ENCODE peak calls at places on chromosomes 2 and 18, in seven cellular contexts. J is Panc1; I is activated effector memory CD4-positive, alpha-beta T cell treated with anti-CD3 and anti-CD28 coated beads, Interleukin-2, amount 50 U/mL, for 16 hours; Q is stimulated activated CD8-positive, alpha-beta memory T cell treated with anti-CD3 and anti-CD28 coated beads, Interleukin-15, amount 100 ng/mL, for 24 hours; P is Daoy; U is NCI-H748 treated with DMSO at 0.1 percent for 48 hours; A is psoas muscle. G is an unnamed sample.

GRCh38 chr18:27599202-27599829 is 414.2 kb upstream of the CHST9 start:
- DNase-seq in U (peak), P (peak), I (no peak), Q (no peak), A (peak), J (no peak), G (peak)

GRCh38 chr18:6546229-6546628 is 131.5 kb upstream of the L3MBTL4 start:
- DNase-seq in A (no peak), J (no peak), I (no peak), Q (no peak), P (no peak), U (no peak), G (no peak)

GRCh38 chr2:220959391-220959802 is 612.7 kb downstream of the EPHA4 start:
- DNase-seq in A (no peak), J (no peak), U (no peak), Q (no peak), P (no peak), I (no peak), G (peak)

GRCh38 chr2:32060266-32060665 is 3.1 kb upstream of the SPAST start:
- DNase-seq in Q (no peak), I (no peak), P (no peak), A (no peak), U (no peak), J (no peak), G (no peak)

GRCh38 chr2:72154386-72154785 is 6.7 kb upstream of the CYP26B1 start:
- DNase-seq in I (peak), A (peak), Q (no peak), U (no peak), P (no peak), J (no peak), G (no peak)

GRCh38 chr18:34086370-34086769 is 138.3 kb downstream of the NOL4 start:
- DNase-seq in U (no peak), J (no peak), P (no peak), I (no peak), A (no peak), Q (no peak), G (no peak)

GRCh38 chr18:46429649-46430224 is 227.3 kb downstream of the LOXHD1 start:
- DNase-seq in P (no peak), U (no peak), A (peak), Q (no peak), I (no peak), J (no peak), G (no peak)

GRCh38 chr2:12265646-12266045 is 451.1 kb upstream of the TRIB2 start:
- DNase-seq in J (no peak), P (no peak), I (no peak), U (no peak), A (no peak), Q (no peak), G (no peak)

GRCh38 chr2:120809151-120809550 is 73.5 kb downstream of the GLI2 start:
- DNase-seq in P (no peak), U (no peak), Q (no peak), A (no peak), I (no peak), J (no peak), G (no peak)

GRCh38 chr2:98465456-98466201 is 21.0 kb downstream of the INPP4A start:
- DNase-seq in J (no peak), Q (no peak), P (peak), A (peak), U (peak), I (peak), G (peak)

GRCh38 chr2:199902486-199903110 is 8.5 kb upstream of the C2orf69 start:
- DNase-seq in I (no peak), U (no peak), A (no peak), P (no peak), Q (no peak), J (no peak), G (no peak)

GRCh38 chr2:111633643-111634042 is 250.3 kb downstream of the ANAPC1 start:
- DNase-seq in A (no peak), I (no peak), P (no peak), J (no peak), U (no peak), Q (no peak), G (no peak)

GRCh38 chr2:169877406-169877805 is 50.2 kb downstream of the UBR3 start:
- DNase-seq in P (no peak), Q (no peak), J (no peak), U (no peak), I (no peak), A (no peak), G (no peak)

GRCh38 chr2:166900700-166901099 is 12.4 kb downstream of the XIRP2 start:
- DNase-seq in J (no peak), P (no peak), A (no peak), Q (no peak), I (no peak), U (peak), G (no peak)

GRCh38 chr2:234033174-234033573 is 17.3 kb upstream of the SPP2 start:
- DNase-seq in P (no peak), Q (no peak), A (no peak), U (no peak), I (no peak), J (no peak), G (no peak)

GRCh38 chr2:133241231-133241575 is 327.1 kb downstream of the NCKAP5 start:
- DNase-seq in Q (no peak), U (no peak), A (no peak), J (no peak), I (no peak), P (no peak), G (no peak)

GRCh38 chr2:66587216-66587615 is 152.3 kb downstream of the MEIS1 start:
- DNase-seq in A (peak), I (no peak), Q (no peak), J (no peak), U (no peak), P (peak), G (peak)

GRCh38 chr2:52810460-52810859 is 957.1 kb upstream of the CHAC2 start:
- DNase-seq in A (no peak), U (no peak), P (no peak), J (peak), Q (no peak), I (no peak), G (no peak)

GRCh38 chr2:46548103-46548486 is 68.7 kb downstream of the TMEM247 start:
- DNase-seq in A (peak), U (no peak), Q (no peak), I (no peak), J (no peak), P (no peak), G (no peak)

GRCh38 chr18:36264283-36264682 is 33.2 kb upstream of the FHOD3 start:
- DNase-seq in P (no peak), I (no peak), J (no peak), Q (no peak), A (no peak), U (no peak), G (no peak)

GRCh38 chr18:37987901-37988300 is 422.3 kb upstream of the CELF4 start:
- DNase-seq in U (peak), J (no peak), A (no peak), P (no peak), I (no peak), Q (no peak), G (no peak)

GRCh38 chr2:12903272-12903671 is 186.5 kb downstream of the TRIB2 start:
- DNase-seq in A (no peak), P (no peak), U (no peak), I (no peak), J (no peak), Q (no peak), G (no peak)

GRCh38 chr2:4995466-4995865 is 696.7 kb upstream of the SOX11 start:
- DNase-seq in I (no peak), Q (no peak), J (no peak), P (no peak), U (no peak), A (no peak), G (no peak)

GRCh38 chr2:146986161-146986560 is 858.7 kb upstream of the ACVR2A start:
- DNase-seq in I (no peak), A (no peak), P (no peak), J (no peak), U (no peak), Q (no peak), G (no peak)

GRCh38 chr2:124120246-124120645 is 95.2 kb downstream of the CNTNAP5 start:
- DNase-seq in P (no peak), I (no peak), Q (no peak), U (no peak), J (no peak), A (no peak), G (no peak)

GRCh38 chr2:204407209-204408070 is 137.8 kb upstream of the PARD3B start:
- DNase-seq in P (peak), J (no peak), Q (no peak), A (no peak), U (no peak), I (no peak), G (no peak)

GRCh38 chr2:54310314-54310713 is 54.3 kb upstream of the TSPYL6 start:
- DNase-seq in A (no peak), J (no peak), U (no peak), I (no peak), Q (no peak), P (peak), G (no peak)

GRCh38 chr2:154132827-154133226 is 261.1 kb downstream of the GALNT13 start:
- DNase-seq in I (no peak), Q (no peak), P (no peak), U (no peak), J (no peak), A (no peak), G (no peak)

GRCh38 chr2:201116115-201116958 is at the start of gene CFLAR:
- DNase-seq in P (peak), A (peak), J (no peak), Q (peak), I (peak), U (peak), G (peak)